ENCODE peak calls at places on chromosomes 11 and 22, in six cellular contexts. P, G, L, Q, Y and T are unnamed samples. For H3K79me2, the result is how much of the 10 kb centered on the place peaks cover.

GRCh38 chr11:102260241-102260640 is 57.0 kb upstream of the BIRC3 start:
- DNase-seq in Y (no peak), L (peak), Q (no peak), P (no peak), G (no peak), T (peak)

GRCh38 chr11:131978351-131978750 is 607.9 kb downstream of the NTM start:
- DNase-seq in G (no peak), Q (no peak), P (no peak), Y (no peak), L (peak), T (no peak)

GRCh38 chr11:66183581-66184048 is 84.8 kb upstream of the RAB1B start:
- DNase-seq in Q (no peak), G (no peak), L (no peak), P (no peak), Y (no peak), T (no peak)

GRCh38 chr11:119995730-119996491 is 142.0 kb downstream of the TRIM29 start:
- DNase-seq in P (no peak), Y (no peak), G (no peak), Q (no peak), L (no peak), T (no peak)

GRCh38 chr11:104812416-104812815 is 85.8 kb downstream of the CASP12 start:
- DNase-seq in L (no peak), P (no peak), G (no peak), Q (no peak), Y (no peak), T (no peak)

GRCh38 chr11:128045094-128045725 is 542.1 kb downstream of the ETS1 start:
- DNase-seq in L (peak), Y (no peak), P (no peak), Q (no peak), G (no peak), T (no peak)

GRCh38 chr11:11972942-11973341 is 35.5 kb downstream of the DKK3 start:
- DNase-seq in Q (no peak), P (no peak), Y (no peak), G (no peak), L (no peak), T (no peak)

GRCh38 chr11:43923327-43924111 is 18.9 kb upstream of the C11orf96 start:
- DNase-seq in G (no peak), Y (no peak), L (peak), P (no peak), Q (peak), T (peak)

GRCh38 chr11:108224366-108224765 is 1.5 kb downstream of the ATM start:
- DNase-seq in P (no peak), L (no peak), Q (no peak), Y (no peak), G (no peak), T (no peak)

GRCh38 chr22:23088199-23088604 is 17.9 kb downstream of the GNAZ start:
- DNase-seq in P (peak), Y (no peak), L (no peak), G (no peak), Q (no peak), T (no peak)

GRCh38 chr11:101138245-101138930 is 8.8 kb upstream of the PGR start:
- DNase-seq in Y (no peak), L (no peak), Q (no peak), P (no peak), G (no peak), T (no peak)

GRCh38 chr11:61947486-61948210 is 2.5 kb upstream of the BEST1 start:
- DNase-seq in P (peak), L (peak), G (peak), Y (peak), Q (peak), T (peak)

GRCh38 chr22:19239464-19239863 is 52.1 kb downstream of the CLTCL1 start:
- DNase-seq in Q (no peak), G (no peak), L (no peak), Y (no peak), P (peak), T (no peak)

GRCh38 chr11:68889948-68890446 is 13.6 kb downstream of the MRPL21 start:
- DNase-seq in P (peak), Y (no peak), Q (no peak), L (peak), G (no peak), T (peak)

GRCh38 chr11:114440971-114441810 is 1.9 kb downstream of the REXO2 start:
- DNase-seq in L (no peak), P (peak), G (no peak), Y (peak), Q (no peak), T (no peak)

GRCh38 chr11:8247312-8247711 is 16.4 kb downstream of the LMO1 start:
- DNase-seq in L (no peak), Q (peak), Y (no peak), G (no peak), P (peak), T (no peak)

GRCh38 chr11:64305075-64305690 is at the start of gene ESRRA:
- DNase-seq in G (peak), Y (peak), L (peak), P (peak), Q (peak), T (peak)

GRCh38 chr11:77747381-77747969 is 73.0 kb downstream of the RSF1 start:
- DNase-seq in L (peak), Q (no peak), G (no peak), Y (no peak), P (no peak), T (no peak)

GRCh38 chr22:40857309-40857851 is 432 bp downstream of the XPNPEP3 start:
- DNase-seq in G (no peak), L (no peak), P (no peak), Q (no peak), Y (no peak), T (no peak)

GRCh38 chr11:66478823-66479740 is 1.2 kb upstream of the DPP3 start:
- DNase-seq in Q (peak), P (peak), L (peak), Y (peak), G (peak), T (peak)

GRCh38 chr11:111173221-111173620 is 72.3 kb upstream of the POU2AF2 start:
- DNase-seq in P (no peak), Q (no peak), Y (no peak), G (no peak), L (peak), T (no peak)

GRCh38 chr11:124113890-124114289 is 1.4 kb upstream of the VWA5A start:
- DNase-seq in G (no peak), P (no peak), Q (no peak), L (no peak), Y (no peak), T (no peak)

GRCh38 chr11:119307974-119308373 is 9.0 kb downstream of the MCAM start:
- DNase-seq in G (no peak), L (no peak), Y (no peak), P (no peak), Q (no peak), T (no peak)

GRCh38 chr11:69893631-69894030 is 74.4 kb upstream of the FGF3 start:
- DNase-seq in Y (no peak), L (no peak), P (no peak), Q (no peak), G (no peak), T (no peak)

GRCh38 chr11:71281901-71282300 is 29.5 kb upstream of the SHANK2 start:
- DNase-seq in P (no peak), L (no peak), Y (no peak), Q (no peak), G (no peak), T (no peak)

GRCh38 chr11:43366597-43367121 is 7.9 kb downstream of the TTC17 start:
- DNase-seq in Q (no peak), G (no peak), Y (no peak), L (peak), P (peak), T (no peak)

GRCh38 chr22:19120829-19121630 is 1.2 kb downstream of the DGCR2 start:
- DNase-seq in P (peak), Y (peak), G (peak), Q (no peak), L (peak), T (peak)

GRCh38 chr11:62621567-62622470 is at the start of gene B3GAT3:
- DNase-seq in Y (peak), P (peak), L (peak), G (peak), Q (peak), T (peak)

GRCh38 chr11:107276057-107276456 is 181.6 kb downstream of the CWF19L2 start:
- DNase-seq in P (no peak), Q (no peak), Y (no peak), L (no peak), G (no peak), T (no peak)

GRCh38 chr11:64306876-64307622 is 1.7 kb downstream of the ESRRA start:
- DNase-seq in L (no peak), Q (no peak), Y (peak), P (no peak), G (no peak), T (peak)

GRCh38 chr11:115455606-115456005 is 48.6 kb downstream of the CADM1 start:
- DNase-seq in Y (no peak), P (no peak), Q (no peak), G (no peak), L (no peak), T (no peak)

GRCh38 chr22:32579533-32580220 is 105.1 kb downstream of the FBXO7 start:
- DNase-seq in Q (no peak), L (peak), Y (peak), G (no peak), P (no peak), T (no peak)

GRCh38 chr11:115919341-115920086 is 415.3 kb upstream of the CADM1 start:
- DNase-seq in Q (no peak), Y (no peak), P (no peak), L (peak), G (no peak), T (no peak)

GRCh38 chr22:27113211-27114030 is 456.0 kb downstream of the MIAT start:
- DNase-seq in G (peak), P (no peak), Y (peak), L (peak), Q (no peak), T (no peak)

GRCh38 chr11:44139565-44140313 is 44.3 kb downstream of the EXT2 start:
- DNase-seq in G (no peak), Y (no peak), P (peak), Q (no peak), L (no peak), T (no peak)

GRCh38 chr11:116740741-116741140 is 32.0 kb downstream of the BUD13 start:
- DNase-seq in G (no peak), L (no peak), P (no peak), Q (no peak), Y (no peak), T (no peak)

GRCh38 chr22:45051419-45051818 is 41.6 kb upstream of the PHF21B start:
- DNase-seq in P (no peak), Q (no peak), Y (no peak), G (no peak), L (no peak), T (no peak)

DNA sequence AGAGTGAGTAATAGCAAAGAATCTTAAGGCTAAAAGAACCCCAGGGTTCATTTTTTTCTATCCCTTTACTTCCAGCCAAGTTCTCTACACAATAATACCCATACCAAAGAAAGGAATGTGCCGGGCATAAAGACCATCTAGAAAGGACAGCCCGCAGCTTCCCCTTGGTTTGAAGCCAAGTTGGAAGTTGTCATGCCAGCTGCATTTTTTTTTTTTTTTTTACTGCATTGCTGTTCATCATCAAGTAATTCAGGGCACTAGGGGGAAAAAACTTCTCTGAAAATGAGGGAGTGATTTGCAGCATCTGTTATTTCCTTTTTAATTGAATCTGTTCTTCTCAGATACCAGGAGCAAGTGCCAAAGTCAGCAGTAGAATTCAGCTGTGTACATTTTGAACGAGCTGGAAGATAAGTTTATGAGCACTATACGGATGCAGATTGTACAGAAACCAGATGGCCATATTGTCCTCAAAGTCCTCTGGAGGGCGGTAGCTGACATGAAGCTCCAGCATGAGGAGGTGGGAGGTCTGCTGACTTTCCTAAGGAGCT is 56.4 kb downstream of the UBASH3B start:
- DNase-seq in Y (no peak), G (no peak), P (no peak), L (peak), Q (no peak), T (no peak)
- H3K4me2 ChIP-seq in Y (no peak), G (no peak), P (no peak), L (peak), Q (no peak), T (no peak)

GRCh38 chr22:49697047-49697446 is 130.6 kb downstream of the BRD1 start:
- DNase-seq in Q (no peak), L (no peak), Y (no peak), G (no peak), P (no peak), T (no peak)
- TF ChIP-seq CTCF in Q (no peak), L (no peak), Y (no peak), G (no peak), P (no peak), T (no peak)

GRCh38 chr11:73507086-73507485 is 90.8 kb downstream of the FAM168A start:
- DNase-seq in G (no peak), Q (no peak), Y (no peak), P (no peak), L (peak), T (no peak)
- H3K79me2 ChIP-seq in G (under half), Q (under half), Y (under half), P (under half), L (under half), T (half or more)

DNA sequence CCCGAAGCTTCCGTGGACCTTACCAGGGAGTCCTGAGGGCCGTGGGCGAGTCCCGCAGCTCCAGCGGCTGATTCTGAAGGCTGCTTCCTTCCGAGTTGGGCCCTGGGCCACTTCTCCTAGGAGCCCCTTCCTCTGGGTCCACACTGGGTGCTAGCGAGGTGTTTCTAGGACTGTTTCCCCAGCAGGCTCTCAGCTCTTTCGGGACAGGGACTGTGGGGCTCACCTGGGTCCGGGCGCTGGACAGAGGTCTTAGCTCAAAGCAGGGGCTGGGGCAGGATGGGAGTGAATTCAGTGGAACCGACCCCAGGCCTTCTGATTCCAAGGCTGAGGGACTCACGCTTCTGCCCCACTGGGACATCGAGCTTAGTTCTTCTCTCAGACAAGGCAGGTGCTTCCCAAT is 29.3 kb upstream of the CSNK1E start:
- DNase-seq in P (no peak), Q (no peak), G (no peak), Y (no peak), L (no peak), T (no peak)
- H3K4me2 ChIP-seq in P (no peak), Q (no peak), G (no peak), Y (no peak), L (no peak), T (no peak)

DNA sequence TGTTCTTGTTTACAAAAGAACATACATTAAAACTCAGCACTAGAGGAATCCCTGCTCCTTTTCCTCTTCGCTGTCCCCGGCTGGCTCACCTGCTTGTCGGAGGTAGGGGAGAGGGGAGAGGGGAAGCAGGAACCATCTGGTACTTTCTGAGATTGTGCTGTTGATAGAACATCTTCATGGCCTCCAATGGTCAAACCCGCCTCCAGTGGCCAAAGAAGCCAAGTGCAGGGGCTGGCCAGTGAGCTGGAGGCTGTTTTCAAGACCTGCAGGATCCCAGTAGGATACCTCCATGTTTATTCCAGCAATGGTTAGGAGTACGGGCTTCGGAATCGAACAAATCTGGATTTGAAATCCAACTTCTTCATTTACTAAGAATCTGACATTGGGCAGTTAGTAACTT is 92.6 kb downstream of the PKNOX2 start:
- DNase-seq in Y (no peak), P (peak), G (no peak), L (no peak), Q (no peak), T (peak)
- TF ChIP-seq CTCF in Y (no peak), P (peak), G (peak), L (peak), Q (peak), T (peak)

DNA sequence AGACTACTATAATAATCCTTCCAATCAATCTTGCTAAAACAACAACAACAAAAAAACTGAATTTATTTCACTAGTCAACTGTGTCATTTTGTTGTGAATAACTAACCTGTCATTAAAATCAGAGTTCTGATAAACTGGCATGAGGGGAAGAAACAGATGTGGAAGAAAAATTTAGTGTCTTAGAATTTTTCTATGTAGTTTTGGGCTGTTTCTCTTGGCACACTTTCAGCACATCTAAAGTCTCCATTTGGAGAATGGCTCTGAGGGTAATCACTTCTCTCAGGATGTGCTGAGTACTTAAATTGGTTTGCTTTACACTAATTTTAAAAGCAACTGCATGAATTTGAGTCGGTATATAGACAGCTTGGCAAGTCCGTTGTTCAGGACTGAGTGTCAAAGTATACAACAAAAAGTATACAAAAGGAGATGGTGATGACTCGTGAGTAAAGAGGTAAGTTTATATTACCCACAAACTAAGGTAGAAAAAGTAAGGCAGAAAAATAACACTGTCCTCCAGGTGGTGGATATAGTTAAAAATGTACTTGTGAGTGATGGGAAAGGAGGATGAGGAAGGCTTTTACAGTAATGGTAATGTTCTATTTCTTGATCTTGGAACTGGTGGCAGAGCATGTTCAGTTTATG is 10.2 kb downstream of the HTATIP2 start:
- DNase-seq in Y (no peak), Q (no peak), G (no peak), L (no peak), P (no peak), T (no peak)
- H3K79me2 ChIP-seq in Y (under half), Q (under half), G (under half), L (under half), P (under half), T (under half)